ENCODE peak calls at places on chromosomes 11 and 22, in nine cellular contexts. T is RWPE1; H is WTC11; D is CD4-positive, alpha-beta T cell; L is spleen; R is transverse colon; B is brain microvascular endothelial cell; M is astrocyte of the spinal cord; S is pancreas. J is an unnamed sample.

GRCh38 chr11:44561275-44561781 is 4.1 kb upstream of the CD82 start:
- DNase-seq in S (no peak), H (no peak), M (no peak), T (peak), D (no peak), B (peak), R (no peak), L (no peak), J (no peak)

GRCh38 chr11:85483861-85484260 is 143.3 kb downstream of the DLG2 start:
- DNase-seq in L (no peak), M (peak), D (no peak), T (no peak), B (no peak), R (no peak), S (no peak), H (no peak), J (no peak)

GRCh38 chr11:102007567-102008437 is 39.4 kb upstream of the CFAP300 start:
- DNase-seq in H (no peak), T (peak), L (no peak), M (peak), D (no peak), S (no peak), R (peak), B (no peak), J (no peak)

GRCh38 chr11:94897330-94897768 is 76.0 kb downstream of the CWC15 start:
- DNase-seq in T (peak), L (no peak), R (peak), B (peak), S (peak), M (peak), D (peak), H (peak), J (no peak)

GRCh38 chr22:46072030-46072881 is 78.1 kb upstream of the PPARA start:
- DNase-seq in B (no peak), S (peak), T (no peak), R (peak), H (peak), D (peak), L (peak), M (peak), J (no peak)

GRCh38 chr11:624705-625635 is at the start of gene CDHR5:
- DNase-seq in R (peak), T (no peak), B (no peak), D (no peak), H (no peak), S (no peak), L (peak), M (no peak), J (no peak)

GRCh38 chr22:41596776-41597634 is 7.4 kb upstream of the PMM1 start:
- DNase-seq in S (peak), L (peak), H (peak), R (peak), B (peak), T (no peak), M (peak), D (peak), J (no peak)

GRCh38 chr22:30004689-30005088 is 75.6 kb upstream of the HORMAD2 start:
- DNase-seq in S (no peak), L (no peak), T (no peak), D (no peak), R (no peak), H (no peak), B (no peak), M (no peak), J (no peak)

GRCh38 chr11:88367310-88367709 is 29.8 kb upstream of the CTSC start:
- DNase-seq in M (no peak), R (no peak), H (no peak), D (no peak), S (no peak), B (no peak), L (no peak), T (no peak), J (no peak)

GRCh38 chr22:35173655-35174054 is 83.6 kb upstream of the HMGXB4 start:
- DNase-seq in B (no peak), T (no peak), M (no peak), R (no peak), D (no peak), L (no peak), S (no peak), H (no peak), J (no peak)

GRCh38 chr11:35178862-35179261 is 39.9 kb downstream of the CD44 start:
- DNase-seq in B (no peak), S (no peak), R (no peak), L (no peak), H (no peak), T (peak), D (no peak), M (no peak), J (no peak)

GRCh38 chr22:46057206-46057605 is 80.2 kb upstream of the WNT7B start:
- DNase-seq in T (no peak), R (peak), S (peak), L (peak), M (peak), D (no peak), H (peak), B (no peak), J (peak)

GRCh38 chr22:31852691-31853370 is 91.5 kb upstream of the YWHAH start:
- DNase-seq in R (no peak), S (no peak), D (no peak), L (no peak), M (no peak), H (no peak), T (no peak), B (peak), J (no peak)

GRCh38 chr11:32385998-32386397 is 49.3 kb downstream of the WT1 start:
- DNase-seq in S (no peak), L (no peak), D (no peak), M (peak), R (peak), H (peak), T (peak), B (peak), J (no peak)

GRCh38 chr11:13145461-13145860 is 132.1 kb upstream of the BMAL1 start:
- DNase-seq in M (no peak), S (no peak), B (no peak), T (no peak), H (no peak), L (no peak), D (no peak), R (no peak), J (no peak)

GRCh38 chr11:100719362-100719761 is 32.3 kb downstream of the ARHGAP42 start:
- DNase-seq in M (peak), T (no peak), L (no peak), D (no peak), R (no peak), B (no peak), S (no peak), H (peak), J (no peak)

GRCh38 chr11:68763181-68763721 is 11.9 kb upstream of the TESMIN start:
- DNase-seq in T (no peak), B (no peak), D (no peak), H (peak), S (no peak), R (peak), L (no peak), M (no peak), J (no peak)

GRCh38 chr11:132539590-132540368 is 992.5 kb downstream of the OPCML start:
- DNase-seq in R (no peak), S (no peak), B (no peak), T (no peak), L (no peak), H (no peak), M (no peak), D (no peak), J (no peak)

GRCh38 chr11:129709801-129710398 is 105.7 kb upstream of the TMEM45B start:
- DNase-seq in B (no peak), R (no peak), H (no peak), M (no peak), D (no peak), S (no peak), T (no peak), L (no peak), J (no peak)

GRCh38 chr22:19047993-19048392 is 74.2 kb downstream of the DGCR2 start:
- DNase-seq in D (no peak), B (no peak), H (no peak), R (no peak), T (no peak), M (no peak), L (no peak), S (no peak), J (no peak)

GRCh38 chr11:102760355-102761035 is 19.9 kb downstream of the MMP10 start:
- DNase-seq in D (no peak), R (no peak), S (no peak), T (peak), L (no peak), H (no peak), M (peak), B (peak), J (no peak)

GRCh38 chr11:115180272-115180671 is 323.9 kb downstream of the CADM1 start:
- DNase-seq in R (no peak), L (no peak), T (no peak), D (no peak), S (no peak), B (no peak), M (no peak), H (no peak), J (no peak)

GRCh38 chr11:20162824-20163777 is 2.8 kb upstream of the DBX1 start:
- DNase-seq in R (no peak), M (peak), B (peak), D (no peak), L (no peak), H (peak), S (no peak), T (no peak), J (no peak)

GRCh38 chr11:116431842-116432241 is 340.9 kb downstream of the BUD13 start:
- DNase-seq in B (no peak), L (no peak), H (no peak), S (no peak), T (no peak), M (no peak), R (no peak), D (no peak), J (no peak)

GRCh38 chr22:43837666-43838065 is 24.6 kb downstream of the SULT4A1 start:
- DNase-seq in S (no peak), T (no peak), R (no peak), D (no peak), B (peak), L (no peak), M (peak), H (no peak), J (no peak)

GRCh38 chr11:111734383-111735261 is 31.6 kb downstream of the PPP2R1B start:
- DNase-seq in D (no peak), S (no peak), L (peak), T (no peak), M (peak), H (no peak), B (no peak), R (no peak), J (no peak)

GRCh38 chr11:31763296-31763695 is 47.8 kb downstream of the PAX6 start:
- DNase-seq in B (no peak), R (no peak), M (no peak), S (no peak), L (no peak), H (no peak), D (no peak), T (no peak), J (no peak)

GRCh38 chr11:96388891-96389603 is 665 bp downstream of the CCDC82 start:
- DNase-seq in L (no peak), H (peak), S (no peak), R (no peak), D (no peak), M (no peak), B (no peak), T (peak), J (no peak)

GRCh38 chr11:1057806-1058205 is 16.9 kb upstream of the MUC2 start:
- DNase-seq in T (no peak), M (no peak), S (no peak), B (no peak), R (no peak), H (no peak), L (no peak), D (no peak), J (no peak)

GRCh38 chr22:36546932-36547331 is 18.0 kb upstream of the EIF3D start:
- DNase-seq in H (no peak), L (no peak), M (peak), D (no peak), B (peak), S (no peak), R (no peak), T (peak), J (no peak)

GRCh38 chr22:44455151-44455962 is 42.7 kb downstream of the RTL6 start:
- DNase-seq in B (no peak), M (no peak), D (peak), L (peak), H (no peak), R (peak), T (no peak), S (no peak), J (no peak)

GRCh38 chr22:21760640-21761039 is 25.0 kb upstream of the YPEL1 start:
- DNase-seq in B (peak), L (no peak), T (no peak), H (no peak), M (peak), S (no peak), R (no peak), D (no peak), J (no peak)

GRCh38 chr22:28989035-28989464 is 72.6 kb downstream of the C22orf31 start:
- DNase-seq in T (no peak), B (no peak), M (no peak), R (no peak), L (no peak), D (no peak), H (peak), S (no peak), J (no peak)

GRCh38 chr11:69775163-69775755 is at the start of gene FGF4:
- DNase-seq in H (peak), M (no peak), R (no peak), L (no peak), T (no peak), B (no peak), D (no peak), S (no peak), J (no peak)

GRCh38 chr11:69624293-69624692 is 16.7 kb upstream of the CCND1 start:
- DNase-seq in H (no peak), T (no peak), B (no peak), R (no peak), L (no peak), S (no peak), D (no peak), M (no peak), J (no peak)

GRCh38 chr11:72745925-72746550 is 6.2 kb downstream of the ARAP1 start:
- DNase-seq in S (no peak), R (no peak), M (no peak), H (no peak), B (no peak), L (peak), D (no peak), T (no peak), J (no peak)

GRCh38 chr11:61294717-61295595 is at the start of gene VWCE:
- DNase-seq in M (peak), L (peak), S (peak), T (peak), R (peak), B (peak), H (peak), D (peak), J (no peak)

GRCh38 chr11:64885367-64886286 is 7.2 kb upstream of the EHD1 start:
- DNase-seq in M (peak), S (no peak), D (no peak), B (peak), L (peak), T (peak), H (no peak), R (no peak), J (no peak)

DNA sequence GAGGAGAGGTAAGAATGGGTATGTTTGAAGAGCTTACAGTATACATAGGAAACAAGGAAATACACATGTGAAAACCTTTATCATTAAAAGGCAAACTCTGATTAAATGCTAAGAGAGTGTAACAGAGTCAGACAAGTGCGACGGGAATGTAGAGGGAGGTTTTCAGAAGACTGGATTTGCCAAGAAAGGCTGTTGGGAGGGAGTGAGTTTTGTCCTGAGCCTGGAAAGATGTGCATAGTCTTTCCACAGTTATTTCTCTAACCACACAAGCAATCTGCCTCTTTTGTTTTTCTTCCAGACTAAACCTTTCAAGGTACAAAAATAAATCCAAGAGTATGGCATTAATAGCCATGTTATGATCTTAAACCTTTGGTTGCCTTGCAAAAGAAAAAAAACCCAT is 170.9 kb downstream of the KIRREL3 start:
- DNase-seq in S (no peak), D (no peak), R (no peak), M (no peak), B (no peak), H (no peak), T (no peak), L (no peak), J (no peak)
- TF ChIP-seq CTCF in S (no peak), D (no peak), R (no peak), M (no peak), B (no peak), H (no peak), T (no peak), L (no peak), J (no peak)

DNA sequence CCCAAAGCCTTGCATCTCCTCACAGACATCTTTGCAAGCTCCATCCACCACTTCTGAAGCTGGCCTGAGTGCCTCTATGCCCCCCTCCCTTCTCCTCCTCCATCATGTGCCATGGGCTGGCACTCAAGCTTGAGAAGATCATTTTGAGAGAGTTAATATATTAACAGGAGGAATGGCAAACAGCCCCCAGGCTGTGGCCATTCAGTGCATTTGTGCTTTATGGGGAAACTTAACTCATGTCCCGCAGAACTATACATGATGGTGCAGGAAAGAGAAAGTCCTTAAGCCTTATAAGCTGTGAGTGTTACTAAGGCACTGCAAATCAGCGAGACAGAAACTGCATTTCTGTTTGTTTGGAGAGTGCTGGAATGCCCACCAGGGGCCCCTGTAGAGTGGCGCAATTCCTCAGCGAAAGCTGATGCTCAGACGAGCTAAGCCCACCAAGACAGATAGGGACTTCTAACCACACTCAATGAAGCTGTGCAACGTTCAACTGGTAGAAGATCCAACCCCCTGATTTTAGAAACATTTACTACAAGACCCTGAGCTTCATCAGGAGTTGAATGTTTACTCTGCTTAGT is 26.8 kb upstream of the PHLDA2 start:
- DNase-seq in R (no peak), T (no peak), B (no peak), H (no peak), M (peak), D (no peak), S (no peak), L (no peak), J (no peak)
- TF ChIP-seq CTCF in R (no peak), T (no peak), B (peak), H (no peak), M (peak), D (no peak), S (no peak), L (no peak), J (no peak)

GRCh38 chr11:113542420-113542819 is 67.2 kb upstream of the DRD2 start:
- DNase-seq in H (no peak), B (no peak), L (no peak), M (no peak), D (no peak), S (no peak), R (no peak), T (no peak), J (no peak)

GRCh38 chr11:113538801-113539200 is 63.6 kb upstream of the DRD2 start:
- DNase-seq in S (no peak), R (no peak), M (no peak), H (no peak), B (no peak), T (no peak), D (no peak), L (no peak), J (no peak)

DNA sequence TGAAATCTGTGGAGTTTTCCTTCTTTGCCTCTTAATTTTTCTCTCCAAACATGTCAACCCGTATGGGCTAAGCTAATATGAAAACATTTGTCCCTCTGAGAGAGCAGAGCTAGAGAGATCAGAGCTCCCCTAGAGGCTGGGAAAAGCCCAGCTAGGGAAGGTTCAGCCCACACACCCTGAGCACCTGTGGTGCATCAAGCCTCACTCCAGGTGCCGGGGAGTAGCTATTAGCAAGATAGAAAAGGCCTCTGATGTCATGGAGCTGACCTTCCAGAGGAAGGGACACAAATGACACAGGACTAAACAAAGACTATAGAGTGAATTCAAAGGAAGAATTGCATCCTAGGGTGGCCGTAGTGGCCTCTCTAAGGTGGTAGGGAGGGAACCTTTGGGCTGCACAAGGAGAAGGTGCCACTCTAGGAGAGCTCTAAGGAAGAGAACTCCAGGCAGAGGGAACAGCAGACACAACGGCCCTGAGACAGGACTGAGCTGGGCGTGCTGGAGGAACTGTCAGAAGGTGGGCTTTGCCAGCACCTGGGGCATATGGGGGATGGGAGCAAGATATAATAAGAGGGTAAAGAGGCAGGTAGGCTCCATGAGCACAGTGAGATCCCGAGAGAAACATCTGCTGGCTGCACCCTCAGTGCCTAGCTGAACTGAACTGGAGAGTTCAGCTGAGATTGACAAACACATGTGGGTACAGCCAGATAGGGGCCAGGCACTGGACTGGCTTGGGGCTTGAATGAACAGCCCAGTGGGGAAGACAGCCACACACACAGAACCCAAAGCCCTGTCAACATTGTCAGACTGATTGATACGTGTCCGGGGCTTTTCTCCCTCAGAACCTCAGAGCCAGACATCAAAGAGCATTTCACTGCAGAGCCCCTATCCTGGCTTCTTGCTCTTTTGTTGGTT is 65.5 kb upstream of the DRD2 start:
- DNase-seq in L (no peak), B (no peak), M (no peak), T (no peak), D (no peak), R (no peak), H (peak), S (no peak), J (no peak)
- TF ChIP-seq CTCF in L (no peak), B (no peak), M (no peak), T (no peak), D (no peak), R (no peak), H (no peak), S (no peak), J (no peak)

GRCh38 chr11:29211205-29211604 is 805.6 kb downstream of the KCNA4 start:
- DNase-seq in T (no peak), L (no peak), M (no peak), B (no peak), S (no peak), H (no peak), D (no peak), R (no peak), J (no peak)

GRCh38 chr11:29210426-29210825 is 806.4 kb downstream of the KCNA4 start:
- DNase-seq in R (no peak), D (no peak), M (no peak), S (no peak), H (no peak), T (no peak), L (no peak), B (no peak), J (no peak)

DNA sequence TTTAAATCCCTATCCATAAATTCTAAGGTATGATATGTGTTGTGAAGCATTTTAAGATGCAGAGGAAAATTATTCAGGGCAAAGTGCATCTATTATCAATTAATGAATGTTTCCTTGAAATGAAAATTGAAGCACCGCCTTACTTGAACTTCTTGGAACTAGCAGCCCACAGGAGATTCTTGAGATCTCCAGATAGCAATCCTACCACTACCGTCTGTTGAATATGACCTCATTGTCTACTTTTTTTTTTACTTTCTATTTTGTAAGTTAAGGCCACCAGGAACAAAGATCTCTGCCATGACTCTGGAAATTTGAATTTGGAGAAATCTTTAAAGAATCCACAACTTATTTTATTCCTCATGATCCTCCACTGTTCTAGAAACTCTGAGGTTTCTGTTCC is 808.7 kb downstream of the KCNA4 start:
- DNase-seq in R (no peak), M (peak), T (no peak), S (no peak), H (no peak), D (no peak), L (no peak), B (no peak), J (no peak)
- TF ChIP-seq CTCF in R (no peak), M (no peak), T (no peak), S (no peak), H (no peak), D (no peak), L (no peak), B (no peak), J (no peak)

J was measured in omental fat pad.